ENCODE peak calls at places on chromosomes 5 and 9, in four cellular contexts. One of them, this sample, is unnamed.

GRCh38 chr5:135126688-135127603 is 92.9 kb upstream of the PITX1 start:
- DNase-seq in CD4-positive, alpha-beta memory T cell: no peak
- DNase-seq in fibroblast of lung: no peak
- DNase-seq in stimulated activated CD8-positive, alpha-beta memory T cell treated with anti-CD3 and anti-CD28 coated beads, Interleukin-7, amount 100 ng/mL, for 4 hours: no peak
- DNase-seq in this sample: no peak

GRCh38 chr9:134355561-134356278 is 29.5 kb downstream of the RXRA start:
- DNase-seq in fibroblast of lung: no peak
- DNase-seq in stimulated activated CD8-positive, alpha-beta memory T cell treated with anti-CD3 and anti-CD28 coated beads, Interleukin-7, amount 100 ng/mL, for 4 hours: no peak
- DNase-seq in CD4-positive, alpha-beta memory T cell: no peak
- DNase-seq in this sample: no peak

GRCh38 chr9:76684213-76684612 is 80.0 kb upstream of the PCA3 start:
- DNase-seq in stimulated activated CD8-positive, alpha-beta memory T cell treated with anti-CD3 and anti-CD28 coated beads, Interleukin-7, amount 100 ng/mL, for 4 hours: no peak
- DNase-seq in fibroblast of lung: no peak
- DNase-seq in CD4-positive, alpha-beta memory T cell: no peak
- DNase-seq in this sample: no peak

GRCh38 chr9:92945796-92946195 is 1.5 kb upstream of the FGD3 start:
- DNase-seq in stimulated activated CD8-positive, alpha-beta memory T cell treated with anti-CD3 and anti-CD28 coated beads, Interleukin-7, amount 100 ng/mL, for 4 hours: no peak
- DNase-seq in fibroblast of lung: no peak
- DNase-seq in CD4-positive, alpha-beta memory T cell: no peak
- DNase-seq in this sample: no peak

GRCh38 chr5:149471406-149472183 is 79.6 kb downstream of the CSNK1A1 start:
- DNase-seq in stimulated activated CD8-positive, alpha-beta memory T cell treated with anti-CD3 and anti-CD28 coated beads, Interleukin-7, amount 100 ng/mL, for 4 hours: no peak
- DNase-seq in CD4-positive, alpha-beta memory T cell: no peak
- DNase-seq in fibroblast of lung: peak
- DNase-seq in this sample: no peak

GRCh38 chr9:120625222-120625621 is 45.3 kb upstream of the CDK5RAP2 start:
- DNase-seq in CD4-positive, alpha-beta memory T cell: no peak
- DNase-seq in fibroblast of lung: peak
- DNase-seq in stimulated activated CD8-positive, alpha-beta memory T cell treated with anti-CD3 and anti-CD28 coated beads, Interleukin-7, amount 100 ng/mL, for 4 hours: no peak
- DNase-seq in this sample: no peak

GRCh38 chr5:34627794-34628193 is 28.3 kb upstream of the RAI14 start:
- DNase-seq in stimulated activated CD8-positive, alpha-beta memory T cell treated with anti-CD3 and anti-CD28 coated beads, Interleukin-7, amount 100 ng/mL, for 4 hours: no peak
- DNase-seq in fibroblast of lung: peak
- DNase-seq in CD4-positive, alpha-beta memory T cell: no peak
- DNase-seq in this sample: no peak

GRCh38 chr9:74887041-74887980 is at the start of gene TRPM6:
- DNase-seq in stimulated activated CD8-positive, alpha-beta memory T cell treated with anti-CD3 and anti-CD28 coated beads, Interleukin-7, amount 100 ng/mL, for 4 hours: peak
- DNase-seq in fibroblast of lung: peak
- DNase-seq in CD4-positive, alpha-beta memory T cell: peak
- DNase-seq in this sample: no peak

GRCh38 chr9:104740596-104740995 is 6.9 kb upstream of the NIPSNAP3A start:
- DNase-seq in fibroblast of lung: peak
- DNase-seq in CD4-positive, alpha-beta memory T cell: no peak
- DNase-seq in stimulated activated CD8-positive, alpha-beta memory T cell treated with anti-CD3 and anti-CD28 coated beads, Interleukin-7, amount 100 ng/mL, for 4 hours: no peak
- DNase-seq in this sample: no peak

GRCh38 chr9:128098936-128099931 is 28.3 kb downstream of the PTGES2 start:
- DNase-seq in stimulated activated CD8-positive, alpha-beta memory T cell treated with anti-CD3 and anti-CD28 coated beads, Interleukin-7, amount 100 ng/mL, for 4 hours: no peak
- DNase-seq in fibroblast of lung: peak
- DNase-seq in CD4-positive, alpha-beta memory T cell: no peak
- DNase-seq in this sample: no peak

GRCh38 chr9:89791754-89792153 is 186.9 kb downstream of the GADD45G start:
- DNase-seq in CD4-positive, alpha-beta memory T cell: no peak
- DNase-seq in stimulated activated CD8-positive, alpha-beta memory T cell treated with anti-CD3 and anti-CD28 coated beads, Interleukin-7, amount 100 ng/mL, for 4 hours: no peak
- DNase-seq in fibroblast of lung: no peak
- DNase-seq in this sample: no peak

GRCh38 chr9:136662656-136663310 is at the start of gene EGFL7:
- DNase-seq in stimulated activated CD8-positive, alpha-beta memory T cell treated with anti-CD3 and anti-CD28 coated beads, Interleukin-7, amount 100 ng/mL, for 4 hours: no peak
- DNase-seq in CD4-positive, alpha-beta memory T cell: no peak
- DNase-seq in fibroblast of lung: no peak
- DNase-seq in this sample: no peak

GRCh38 chr5:34736445-34737119 is 80.5 kb downstream of the RAI14 start:
- DNase-seq in fibroblast of lung: peak
- DNase-seq in stimulated activated CD8-positive, alpha-beta memory T cell treated with anti-CD3 and anti-CD28 coated beads, Interleukin-7, amount 100 ng/mL, for 4 hours: no peak
- DNase-seq in CD4-positive, alpha-beta memory T cell: no peak
- DNase-seq in this sample: no peak

GRCh38 chr9:114701971-114702370 is 20.0 kb upstream of the TEX48 start:
- DNase-seq in fibroblast of lung: no peak
- DNase-seq in stimulated activated CD8-positive, alpha-beta memory T cell treated with anti-CD3 and anti-CD28 coated beads, Interleukin-7, amount 100 ng/mL, for 4 hours: no peak
- DNase-seq in CD4-positive, alpha-beta memory T cell: no peak
- DNase-seq in this sample: no peak

GRCh38 chr9:21969011-21969935 is 24.9 kb downstream of the CDKN2A start:
- DNase-seq in fibroblast of lung: no peak
- DNase-seq in CD4-positive, alpha-beta memory T cell: no peak
- DNase-seq in stimulated activated CD8-positive, alpha-beta memory T cell treated with anti-CD3 and anti-CD28 coated beads, Interleukin-7, amount 100 ng/mL, for 4 hours: no peak
- DNase-seq in this sample: no peak

GRCh38 chr9:109536859-109537258 is 38.8 kb upstream of the PTPN3 start:
- DNase-seq in stimulated activated CD8-positive, alpha-beta memory T cell treated with anti-CD3 and anti-CD28 coated beads, Interleukin-7, amount 100 ng/mL, for 4 hours: no peak
- DNase-seq in CD4-positive, alpha-beta memory T cell: no peak
- DNase-seq in fibroblast of lung: no peak
- DNase-seq in this sample: no peak

GRCh38 chr5:51732304-51732703 is 349.1 kb downstream of the ISL1 start:
- DNase-seq in fibroblast of lung: no peak
- DNase-seq in CD4-positive, alpha-beta memory T cell: no peak
- DNase-seq in stimulated activated CD8-positive, alpha-beta memory T cell treated with anti-CD3 and anti-CD28 coated beads, Interleukin-7, amount 100 ng/mL, for 4 hours: no peak
- DNase-seq in this sample: no peak

GRCh38 chr9:86163503-86163902 is 64.1 kb upstream of the GOLM1 start:
- DNase-seq in fibroblast of lung: no peak
- DNase-seq in stimulated activated CD8-positive, alpha-beta memory T cell treated with anti-CD3 and anti-CD28 coated beads, Interleukin-7, amount 100 ng/mL, for 4 hours: no peak
- DNase-seq in CD4-positive, alpha-beta memory T cell: no peak
- DNase-seq in this sample: no peak

GRCh38 chr9:37104183-37104889 is 16.0 kb upstream of the ZCCHC7 start:
- DNase-seq in CD4-positive, alpha-beta memory T cell: no peak
- DNase-seq in fibroblast of lung: peak
- DNase-seq in stimulated activated CD8-positive, alpha-beta memory T cell treated with anti-CD3 and anti-CD28 coated beads, Interleukin-7, amount 100 ng/mL, for 4 hours: no peak
- DNase-seq in this sample: no peak

GRCh38 chr9:21528123-21528808 is 46.2 kb upstream of the IFNE start:
- DNase-seq in stimulated activated CD8-positive, alpha-beta memory T cell treated with anti-CD3 and anti-CD28 coated beads, Interleukin-7, amount 100 ng/mL, for 4 hours: no peak
- DNase-seq in CD4-positive, alpha-beta memory T cell: no peak
- DNase-seq in fibroblast of lung: no peak
- DNase-seq in this sample: no peak

GRCh38 chr9:106333487-106333886 is 529.5 kb upstream of the ZNF462 start:
- DNase-seq in stimulated activated CD8-positive, alpha-beta memory T cell treated with anti-CD3 and anti-CD28 coated beads, Interleukin-7, amount 100 ng/mL, for 4 hours: no peak
- DNase-seq in fibroblast of lung: no peak
- DNase-seq in CD4-positive, alpha-beta memory T cell: no peak
- DNase-seq in this sample: no peak

GRCh38 chr5:73939535-73939934 is 313.5 kb downstream of the ARHGEF28 start:
- DNase-seq in fibroblast of lung: no peak
- DNase-seq in stimulated activated CD8-positive, alpha-beta memory T cell treated with anti-CD3 and anti-CD28 coated beads, Interleukin-7, amount 100 ng/mL, for 4 hours: no peak
- DNase-seq in CD4-positive, alpha-beta memory T cell: no peak
- DNase-seq in this sample: no peak

GRCh38 chr5:171647043-171647899 is 138.3 kb upstream of the SMIM23 start:
- DNase-seq in CD4-positive, alpha-beta memory T cell: no peak
- DNase-seq in fibroblast of lung: peak
- DNase-seq in stimulated activated CD8-positive, alpha-beta memory T cell treated with anti-CD3 and anti-CD28 coated beads, Interleukin-7, amount 100 ng/mL, for 4 hours: no peak
- DNase-seq in this sample: no peak

GRCh38 chr9:135719472-135719871 is 17.5 kb downstream of the KCNT1 start:
- DNase-seq in CD4-positive, alpha-beta memory T cell: no peak
- DNase-seq in stimulated activated CD8-positive, alpha-beta memory T cell treated with anti-CD3 and anti-CD28 coated beads, Interleukin-7, amount 100 ng/mL, for 4 hours: no peak
- DNase-seq in fibroblast of lung: no peak
- DNase-seq in this sample: no peak

GRCh38 chr5:65034782-65035181 is 266.1 kb downstream of the CWC27 start:
- DNase-seq in CD4-positive, alpha-beta memory T cell: no peak
- DNase-seq in stimulated activated CD8-positive, alpha-beta memory T cell treated with anti-CD3 and anti-CD28 coated beads, Interleukin-7, amount 100 ng/mL, for 4 hours: no peak
- DNase-seq in fibroblast of lung: no peak
- DNase-seq in this sample: no peak

GRCh38 chr9:107260437-107261081 is 22.5 kb upstream of the RAD23B start:
- DNase-seq in stimulated activated CD8-positive, alpha-beta memory T cell treated with anti-CD3 and anti-CD28 coated beads, Interleukin-7, amount 100 ng/mL, for 4 hours: no peak
- DNase-seq in fibroblast of lung: no peak
- DNase-seq in CD4-positive, alpha-beta memory T cell: no peak
- DNase-seq in this sample: peak

GRCh38 chr5:5182508-5183191 is 42.5 kb downstream of the ADAMTS16 start:
- DNase-seq in CD4-positive, alpha-beta memory T cell: no peak
- DNase-seq in stimulated activated CD8-positive, alpha-beta memory T cell treated with anti-CD3 and anti-CD28 coated beads, Interleukin-7, amount 100 ng/mL, for 4 hours: no peak
- DNase-seq in fibroblast of lung: peak
- DNase-seq in this sample: no peak

GRCh38 chr9:18824095-18824666 is 208.8 kb downstream of the SAXO1 start:
- DNase-seq in fibroblast of lung: no peak
- DNase-seq in stimulated activated CD8-positive, alpha-beta memory T cell treated with anti-CD3 and anti-CD28 coated beads, Interleukin-7, amount 100 ng/mL, for 4 hours: no peak
- DNase-seq in CD4-positive, alpha-beta memory T cell: no peak
- DNase-seq in this sample: no peak